ENCODE peak calls at places on chromosomes 7 and 10, in ten cellular contexts. One of them, this sample, is unnamed. For H3K4me1, the result is how much of the 10 kb centered on the place peaks cover.

GRCh38 chr10:27715505-27715904 is 30.1 kb downstream of the MKX start:
- DNase-seq in Panc1: no peak
- DNase-seq in CD8-positive, alpha-beta T cell: no peak
- DNase-seq in lung: no peak
- DNase-seq in body of pancreas: no peak
- DNase-seq in mesendoderm: no peak
- DNase-seq in psoas muscle: no peak
- DNase-seq in CD4-positive, CD25-positive, alpha-beta regulatory T cell: no peak
- DNase-seq in stomach: no peak
- DNase-seq in heart left ventricle: no peak
- DNase-seq in this sample: no peak

GRCh38 chr10:79142064-79142491 is 73.3 kb downstream of the ZMIZ1 start:
- DNase-seq in Panc1: no peak
- DNase-seq in CD8-positive, alpha-beta T cell: no peak
- DNase-seq in lung: no peak
- DNase-seq in body of pancreas: no peak
- DNase-seq in mesendoderm: no peak
- DNase-seq in psoas muscle: no peak
- DNase-seq in CD4-positive, CD25-positive, alpha-beta regulatory T cell: no peak
- DNase-seq in stomach: no peak
- DNase-seq in heart left ventricle: no peak
- DNase-seq in this sample: no peak

GRCh38 chr10:62456611-62457101 is 82.5 kb downstream of the ZNF365 start:
- DNase-seq in Panc1: no peak
- DNase-seq in CD8-positive, alpha-beta T cell: no peak
- DNase-seq in lung: no peak
- DNase-seq in body of pancreas: peak
- DNase-seq in mesendoderm: no peak
- DNase-seq in psoas muscle: no peak
- DNase-seq in CD4-positive, CD25-positive, alpha-beta regulatory T cell: peak
- DNase-seq in stomach: no peak
- DNase-seq in heart left ventricle: peak
- DNase-seq in this sample: peak

GRCh38 chr7:34823650-34824258 is 165.7 kb downstream of the NPSR1 start:
- DNase-seq in Panc1: peak
- DNase-seq in CD8-positive, alpha-beta T cell: peak
- DNase-seq in lung: peak
- DNase-seq in body of pancreas: peak
- DNase-seq in mesendoderm: peak
- DNase-seq in psoas muscle: peak
- DNase-seq in CD4-positive, CD25-positive, alpha-beta regulatory T cell: peak
- DNase-seq in stomach: peak
- DNase-seq in heart left ventricle: no peak
- DNase-seq in this sample: no peak

GRCh38 chr10:110077436-110078120 is 69.8 kb downstream of the ADD3 start:
- DNase-seq in Panc1: no peak
- DNase-seq in CD8-positive, alpha-beta T cell: no peak
- DNase-seq in lung: no peak
- DNase-seq in body of pancreas: no peak
- DNase-seq in mesendoderm: no peak
- DNase-seq in psoas muscle: no peak
- DNase-seq in CD4-positive, CD25-positive, alpha-beta regulatory T cell: peak
- DNase-seq in stomach: no peak
- DNase-seq in heart left ventricle: no peak
- DNase-seq in this sample: no peak

GRCh38 chr10:74916283-74916682 is 89.9 kb downstream of the KAT6B start:
- DNase-seq in Panc1: no peak
- DNase-seq in CD8-positive, alpha-beta T cell: no peak
- DNase-seq in lung: no peak
- DNase-seq in body of pancreas: no peak
- DNase-seq in mesendoderm: no peak
- DNase-seq in psoas muscle: no peak
- DNase-seq in CD4-positive, CD25-positive, alpha-beta regulatory T cell: no peak
- DNase-seq in stomach: no peak
- DNase-seq in heart left ventricle: no peak
- DNase-seq in this sample: no peak

GRCh38 chr10:29026065-29026797 is 262.6 kb upstream of the LYZL1 start:
- DNase-seq in Panc1: no peak
- DNase-seq in CD8-positive, alpha-beta T cell: no peak
- DNase-seq in lung: no peak
- DNase-seq in body of pancreas: no peak
- DNase-seq in mesendoderm: peak
- DNase-seq in psoas muscle: no peak
- DNase-seq in CD4-positive, CD25-positive, alpha-beta regulatory T cell: no peak
- DNase-seq in stomach: no peak
- DNase-seq in heart left ventricle: no peak
- DNase-seq in this sample: no peak

GRCh38 chr7:141844256-141844655 is 3.0 kb upstream of the PRSS37 start:
- DNase-seq in Panc1: no peak
- DNase-seq in CD8-positive, alpha-beta T cell: no peak
- DNase-seq in lung: no peak
- DNase-seq in body of pancreas: peak
- DNase-seq in mesendoderm: no peak
- DNase-seq in psoas muscle: no peak
- DNase-seq in CD4-positive, CD25-positive, alpha-beta regulatory T cell: no peak
- DNase-seq in stomach: no peak
- DNase-seq in heart left ventricle: no peak
- DNase-seq in this sample: no peak

GRCh38 chr10:88069338-88069737 is 205.9 kb downstream of the PTEN start:
- DNase-seq in Panc1: no peak
- DNase-seq in CD8-positive, alpha-beta T cell: no peak
- DNase-seq in lung: no peak
- DNase-seq in body of pancreas: no peak
- DNase-seq in mesendoderm: no peak
- DNase-seq in psoas muscle: no peak
- DNase-seq in CD4-positive, CD25-positive, alpha-beta regulatory T cell: no peak
- DNase-seq in stomach: no peak
- DNase-seq in heart left ventricle: no peak
- DNase-seq in this sample: no peak

GRCh38 chr10:88066319-88066718 is 202.9 kb downstream of the PTEN start:
- DNase-seq in Panc1: no peak
- DNase-seq in CD8-positive, alpha-beta T cell: no peak
- DNase-seq in lung: no peak
- DNase-seq in body of pancreas: no peak
- DNase-seq in mesendoderm: no peak
- DNase-seq in psoas muscle: no peak
- DNase-seq in CD4-positive, CD25-positive, alpha-beta regulatory T cell: no peak
- DNase-seq in stomach: no peak
- DNase-seq in heart left ventricle: no peak
- DNase-seq in this sample: no peak

GRCh38 chr10:88065384-88066049 is 202.1 kb downstream of the PTEN start:
- DNase-seq in Panc1: no peak
- DNase-seq in CD8-positive, alpha-beta T cell: no peak
- DNase-seq in lung: no peak
- DNase-seq in body of pancreas: no peak
- DNase-seq in mesendoderm: no peak
- DNase-seq in psoas muscle: no peak
- DNase-seq in CD4-positive, CD25-positive, alpha-beta regulatory T cell: peak
- DNase-seq in stomach: no peak
- DNase-seq in heart left ventricle: no peak
- DNase-seq in this sample: no peak

GRCh38 chr10:88064608-88065383 is 201.4 kb downstream of the PTEN start:
- DNase-seq in Panc1: no peak
- DNase-seq in CD8-positive, alpha-beta T cell: no peak
- DNase-seq in lung: peak
- DNase-seq in body of pancreas: peak
- DNase-seq in mesendoderm: no peak
- DNase-seq in psoas muscle: peak
- DNase-seq in CD4-positive, CD25-positive, alpha-beta regulatory T cell: peak
- DNase-seq in stomach: peak
- DNase-seq in heart left ventricle: peak
- DNase-seq in this sample: no peak

DNA sequence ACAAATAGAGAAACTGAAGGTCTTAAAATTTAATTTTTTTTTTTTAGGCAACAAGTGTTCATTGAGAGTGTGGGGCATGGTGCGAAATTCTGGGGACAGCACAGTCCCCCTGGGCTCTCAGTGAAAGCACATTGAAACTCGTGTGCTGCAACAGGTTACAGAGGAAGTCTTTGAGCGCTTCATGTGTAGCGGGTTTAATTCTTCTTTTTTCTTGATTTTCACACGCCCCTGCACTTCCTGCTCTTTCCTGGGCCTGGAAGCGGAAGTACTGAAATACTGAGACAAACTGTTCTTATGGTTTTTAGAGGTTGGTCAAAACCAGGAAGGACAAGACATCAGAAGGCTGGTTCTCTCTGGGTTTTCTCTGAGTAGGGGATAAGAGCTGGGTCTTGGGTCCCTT is 203.5 kb downstream of the PTEN start:
- DNase-seq in Panc1: no peak
- DNase-seq in CD8-positive, alpha-beta T cell: no peak
- DNase-seq in lung: no peak
- DNase-seq in body of pancreas: peak
- DNase-seq in mesendoderm: no peak
- DNase-seq in psoas muscle: no peak
- DNase-seq in CD4-positive, CD25-positive, alpha-beta regulatory T cell: peak
- DNase-seq in stomach: no peak
- DNase-seq in heart left ventricle: no peak
- DNase-seq in this sample: no peak
- H3K4me1 ChIP-seq in Panc1: under half
- H3K4me1 ChIP-seq in CD8-positive, alpha-beta T cell: half or more
- H3K4me1 ChIP-seq in lung: under half
- H3K4me1 ChIP-seq in body of pancreas: under half
- H3K4me1 ChIP-seq in mesendoderm: under half
- H3K4me1 ChIP-seq in psoas muscle: under half
- H3K4me1 ChIP-seq in CD4-positive, CD25-positive, alpha-beta regulatory T cell: under half
- H3K4me1 ChIP-seq in stomach: under half
- H3K4me1 ChIP-seq in heart left ventricle: under half
- H3K4me1 ChIP-seq in this sample: under half

GRCh38 chr10:5608608-5609270 is 57.7 kb downstream of the ASB13 start:
- DNase-seq in Panc1: no peak
- DNase-seq in CD8-positive, alpha-beta T cell: no peak
- DNase-seq in lung: no peak
- DNase-seq in body of pancreas: no peak
- DNase-seq in mesendoderm: no peak
- DNase-seq in psoas muscle: peak
- DNase-seq in CD4-positive, CD25-positive, alpha-beta regulatory T cell: no peak
- DNase-seq in stomach: no peak
- DNase-seq in heart left ventricle: no peak
- DNase-seq in this sample: peak
- H3K27ac ChIP-seq in Panc1: no peak
- H3K27ac ChIP-seq in CD8-positive, alpha-beta T cell: no peak
- H3K27ac ChIP-seq in lung: no peak
- H3K27ac ChIP-seq in body of pancreas: no peak
- H3K27ac ChIP-seq in mesendoderm: no peak
- H3K27ac ChIP-seq in psoas muscle: no peak
- H3K27ac ChIP-seq in CD4-positive, CD25-positive, alpha-beta regulatory T cell: no peak
- H3K27ac ChIP-seq in stomach: no peak
- H3K27ac ChIP-seq in heart left ventricle: no peak
- H3K27ac ChIP-seq in this sample: peak

GRCh38 chr10:6348091-6348862 is 145.5 kb downstream of the PFKFB3 start:
- DNase-seq in Panc1: no peak
- DNase-seq in CD8-positive, alpha-beta T cell: peak
- DNase-seq in lung: no peak
- DNase-seq in body of pancreas: peak
- DNase-seq in mesendoderm: peak
- DNase-seq in psoas muscle: peak
- DNase-seq in CD4-positive, CD25-positive, alpha-beta regulatory T cell: peak
- DNase-seq in stomach: peak
- DNase-seq in heart left ventricle: peak
- DNase-seq in this sample: no peak

GRCh38 chr10:6346621-6347020 is 143.9 kb downstream of the PFKFB3 start:
- DNase-seq in Panc1: no peak
- DNase-seq in CD8-positive, alpha-beta T cell: no peak
- DNase-seq in lung: no peak
- DNase-seq in body of pancreas: no peak
- DNase-seq in mesendoderm: no peak
- DNase-seq in psoas muscle: no peak
- DNase-seq in CD4-positive, CD25-positive, alpha-beta regulatory T cell: no peak
- DNase-seq in stomach: no peak
- DNase-seq in heart left ventricle: no peak
- DNase-seq in this sample: no peak

GRCh38 chr10:6343321-6344010 is 140.7 kb downstream of the PFKFB3 start:
- DNase-seq in Panc1: no peak
- DNase-seq in CD8-positive, alpha-beta T cell: no peak
- DNase-seq in lung: no peak
- DNase-seq in body of pancreas: no peak
- DNase-seq in mesendoderm: no peak
- DNase-seq in psoas muscle: no peak
- DNase-seq in CD4-positive, CD25-positive, alpha-beta regulatory T cell: no peak
- DNase-seq in stomach: no peak
- DNase-seq in heart left ventricle: no peak
- DNase-seq in this sample: no peak

GRCh38 chr10:6347391-6347951 is 144.7 kb downstream of the PFKFB3 start:
- DNase-seq in Panc1: no peak
- DNase-seq in CD8-positive, alpha-beta T cell: peak
- DNase-seq in lung: no peak
- DNase-seq in body of pancreas: peak
- DNase-seq in mesendoderm: peak
- DNase-seq in psoas muscle: peak
- DNase-seq in CD4-positive, CD25-positive, alpha-beta regulatory T cell: no peak
- DNase-seq in stomach: no peak
- DNase-seq in heart left ventricle: no peak
- DNase-seq in this sample: no peak

DNA sequence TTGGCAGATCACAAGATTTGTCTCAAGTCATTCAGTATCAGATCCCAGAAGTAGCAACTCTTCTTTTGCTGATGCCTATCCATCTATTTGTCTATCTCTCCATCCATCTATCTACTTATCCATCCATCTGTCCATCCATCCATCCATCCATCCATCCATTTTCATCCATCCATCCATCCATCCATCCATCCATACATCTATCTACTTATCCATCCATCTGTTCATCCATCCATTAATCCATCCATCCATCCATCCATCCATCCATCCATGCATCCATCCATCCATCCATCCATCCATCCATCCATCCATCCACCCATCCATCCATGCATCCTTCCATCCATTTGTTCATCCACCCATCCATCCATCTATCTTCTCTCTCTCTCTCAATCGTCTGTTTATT is 142.7 kb downstream of the PFKFB3 start:
- DNase-seq in Panc1: no peak
- DNase-seq in CD8-positive, alpha-beta T cell: no peak
- DNase-seq in lung: no peak
- DNase-seq in body of pancreas: no peak
- DNase-seq in mesendoderm: no peak
- DNase-seq in psoas muscle: no peak
- DNase-seq in CD4-positive, CD25-positive, alpha-beta regulatory T cell: no peak
- DNase-seq in stomach: no peak
- DNase-seq in heart left ventricle: no peak
- DNase-seq in this sample: no peak
- H3K4me1 ChIP-seq in Panc1: under half
- H3K4me1 ChIP-seq in CD8-positive, alpha-beta T cell: under half
- H3K4me1 ChIP-seq in lung: under half
- H3K4me1 ChIP-seq in body of pancreas: under half
- H3K4me1 ChIP-seq in mesendoderm: under half
- H3K4me1 ChIP-seq in psoas muscle: under half
- H3K4me1 ChIP-seq in CD4-positive, CD25-positive, alpha-beta regulatory T cell: under half
- H3K4me1 ChIP-seq in stomach: under half
- H3K4me1 ChIP-seq in heart left ventricle: under half
- H3K4me1 ChIP-seq in this sample: under half

DNA sequence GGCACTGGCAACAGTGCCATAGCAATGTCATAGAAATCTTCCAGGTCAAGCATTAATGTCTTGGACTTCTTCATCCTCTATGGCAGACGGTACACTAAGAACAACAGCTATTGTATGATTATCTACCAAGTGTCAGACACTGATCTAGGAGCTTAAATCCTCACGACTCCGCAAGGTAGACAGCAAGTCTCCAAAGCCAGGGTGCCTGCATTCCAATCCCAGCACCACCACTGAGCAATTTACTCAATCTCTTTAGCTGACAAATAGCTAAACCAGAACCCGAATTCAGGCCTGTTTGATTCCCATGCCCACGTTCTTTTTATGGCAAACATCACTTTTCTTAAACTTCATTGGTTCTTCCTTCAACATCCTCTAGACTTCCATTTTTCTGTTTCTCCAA is 31.8 kb downstream of the DNMBP start:
- DNase-seq in Panc1: no peak
- DNase-seq in CD8-positive, alpha-beta T cell: no peak
- DNase-seq in lung: no peak
- DNase-seq in body of pancreas: no peak
- DNase-seq in mesendoderm: peak
- DNase-seq in psoas muscle: no peak
- DNase-seq in CD4-positive, CD25-positive, alpha-beta regulatory T cell: no peak
- DNase-seq in stomach: no peak
- DNase-seq in heart left ventricle: no peak
- DNase-seq in this sample: no peak
- H3K27ac ChIP-seq in Panc1: peak
- H3K27ac ChIP-seq in CD8-positive, alpha-beta T cell: no peak
- H3K27ac ChIP-seq in lung: no peak
- H3K27ac ChIP-seq in body of pancreas: no peak
- H3K27ac ChIP-seq in mesendoderm: no peak
- H3K27ac ChIP-seq in psoas muscle: no peak
- H3K27ac ChIP-seq in CD4-positive, CD25-positive, alpha-beta regulatory T cell: no peak
- H3K27ac ChIP-seq in stomach: no peak
- H3K27ac ChIP-seq in heart left ventricle: no peak
- H3K27ac ChIP-seq in this sample: no peak